ENCODE peak calls at places on chromosomes 3 and 15, in six cellular contexts. K is sigmoid colon; L is stimulated activated naive CD8-positive, alpha-beta T cell treated with anti-CD3 and anti-CD28 coated beads, Interleukin-15, amount 100 ng/mL, for 72 hours; U is activated gamma-delta T cell treated with Interleukin-2 at 50 U/mL for 16 hours; Z is activated naive CD4-positive, alpha-beta T cell; D is hypothalamus. J is an unnamed sample.

GRCh38 chr3:171565671-171566070 is 105.5 kb upstream of the TNIK start:
- DNase-seq in Z (no peak), L (no peak), U (no peak), D (no peak), K (no peak), J (no peak)

GRCh38 chr15:70420421-70421196 is 322.9 kb upstream of the TLE3 start:
- DNase-seq in L (no peak), D (no peak), U (no peak), K (no peak), Z (no peak), J (no peak)

GRCh38 chr3:64462203-64463120 is 225.3 kb downstream of the ADAMTS9 start:
- DNase-seq in K (no peak), L (no peak), D (no peak), Z (no peak), U (no peak), J (no peak)

GRCh38 chr3:114214542-114215341 is 22.6 kb downstream of the ZNF80 start:
- DNase-seq in U (peak), D (no peak), Z (no peak), K (no peak), L (peak), J (no peak)

GRCh38 chr15:96585634-96586386 is 255.3 kb downstream of the NR2F2 start:
- DNase-seq in D (no peak), Z (no peak), K (no peak), U (no peak), L (no peak), J (peak)

GRCh38 chr3:175741951-175742350 is 882.8 kb downstream of the NAALADL2 start:
- DNase-seq in D (no peak), U (no peak), Z (no peak), K (no peak), L (no peak), J (no peak)

GRCh38 chr3:81808900-81809299 is 47.5 kb upstream of the GBE1 start:
- DNase-seq in K (no peak), U (no peak), D (no peak), Z (no peak), L (no peak), J (no peak)

GRCh38 chr3:151011427-151011826 is 38.9 kb upstream of the CLRN1 start:
- DNase-seq in L (no peak), K (no peak), D (no peak), U (no peak), Z (no peak), J (no peak)

GRCh38 chr3:22360977-22361376 is 610.0 kb upstream of the ZNF385D start:
- DNase-seq in U (no peak), L (no peak), Z (no peak), K (no peak), D (no peak), J (no peak)

GRCh38 chr3:64267774-64268604 is 42.7 kb upstream of the PRICKLE2 start:
- DNase-seq in U (no peak), Z (no peak), L (no peak), K (peak), D (no peak), J (no peak)

GRCh38 chr3:115916866-115917265 is 293.6 kb downstream of the GAP43 start:
- DNase-seq in K (no peak), L (no peak), U (no peak), D (no peak), Z (no peak), J (no peak)

GRCh38 chr3:52006017-52006819 is 10.5 kb upstream of the RPL29 start:
- DNase-seq in K (no peak), L (no peak), Z (no peak), D (no peak), U (no peak), J (peak)

GRCh38 chr15:26453914-26454313 is 319.0 kb downstream of the GABRB3 start:
- DNase-seq in D (no peak), L (no peak), U (no peak), Z (no peak), K (no peak), J (no peak)

GRCh38 chr3:14358426-14359211 is 43.8 kb upstream of the SLC6A6 start:
- DNase-seq in U (no peak), D (no peak), L (no peak), Z (no peak), K (peak), J (no peak)

GRCh38 chr3:198071602-198072285 is 111.7 kb downstream of the LMLN start:
- DNase-seq in Z (no peak), D (no peak), L (peak), K (no peak), U (peak), J (peak)

GRCh38 chr15:86743283-86743903 is 663.7 kb downstream of the AGBL1 start:
- DNase-seq in L (peak), D (no peak), Z (no peak), K (no peak), U (peak), J (no peak)

GRCh38 chr3:190382082-190382481 is 5.9 kb upstream of the CLDN16 start:
- DNase-seq in L (no peak), K (no peak), Z (no peak), D (no peak), U (no peak), J (no peak)

GRCh38 chr3:124935264-124935663 is 713 bp upstream of the MUC13 start:
- DNase-seq in U (no peak), K (no peak), L (no peak), Z (no peak), D (no peak), J (no peak)

GRCh38 chr3:184178522-184179138 is 4.0 kb downstream of the AP2M1 start:
- DNase-seq in D (no peak), U (no peak), Z (no peak), L (no peak), K (peak), J (no peak)

GRCh38 chr3:138768126-138768525 is 66.6 kb downstream of the PIK3CB start:
- DNase-seq in Z (no peak), U (no peak), D (no peak), K (no peak), L (peak), J (no peak)

J was measured in K562.